ENCODE peak calls at places on chromosome 18, in eight cellular contexts. One of them, this sample, is unnamed.

GRCh38 chr18:6478111-6478510 is 63.4 kb upstream of the L3MBTL4 start:
- DNase-seq in T-helper 2 cell treated with Interferon-gamma antibody and Interleukin-4, amounts not matched to agents 5 μg/mL and 100 μg/mL, for 36 hours: no peak
- DNase-seq in WTC11: no peak
- DNase-seq in NCI-H1417: no peak
- DNase-seq in effector CD4-positive, alpha-beta T cell: no peak
- DNase-seq in GM04504: no peak
- DNase-seq in activated CD4-positive, alpha-beta T cell treated with anti-CD3 and anti-CD28 coated beads for 1 hour: no peak
- DNase-seq in Daoy: no peak
- DNase-seq in this sample: no peak

GRCh38 chr18:44536041-44536440 is 144.6 kb upstream of the SETBP1 start:
- DNase-seq in T-helper 2 cell treated with Interferon-gamma antibody and Interleukin-4, amounts not matched to agents 5 μg/mL and 100 μg/mL, for 36 hours: no peak
- DNase-seq in WTC11: no peak
- DNase-seq in NCI-H1417: no peak
- DNase-seq in effector CD4-positive, alpha-beta T cell: no peak
- DNase-seq in GM04504: peak; percentile 57
- DNase-seq in activated CD4-positive, alpha-beta T cell treated with anti-CD3 and anti-CD28 coated beads for 1 hour: no peak
- DNase-seq in Daoy: peak; percentile 32
- DNase-seq in this sample: no peak

GRCh38 chr18:56009451-56009850 is 421.5 kb upstream of the TCF4 start:
- DNase-seq in T-helper 2 cell treated with Interferon-gamma antibody and Interleukin-4, amounts not matched to agents 5 μg/mL and 100 μg/mL, for 36 hours: no peak
- DNase-seq in WTC11: no peak
- DNase-seq in NCI-H1417: no peak
- DNase-seq in effector CD4-positive, alpha-beta T cell: no peak
- DNase-seq in GM04504: no peak
- DNase-seq in activated CD4-positive, alpha-beta T cell treated with anti-CD3 and anti-CD28 coated beads for 1 hour: no peak
- DNase-seq in Daoy: no peak
- DNase-seq in this sample: no peak

GRCh38 chr18:27863780-27864430 is 313.0 kb downstream of the CDH2 start:
- DNase-seq in T-helper 2 cell treated with Interferon-gamma antibody and Interleukin-4, amounts not matched to agents 5 μg/mL and 100 μg/mL, for 36 hours: no peak
- DNase-seq in WTC11: no peak
- DNase-seq in NCI-H1417: no peak
- DNase-seq in effector CD4-positive, alpha-beta T cell: no peak
- DNase-seq in GM04504: no peak
- DNase-seq in activated CD4-positive, alpha-beta T cell treated with anti-CD3 and anti-CD28 coated beads for 1 hour: no peak
- DNase-seq in Daoy: no peak
- DNase-seq in this sample: no peak

GRCh38 chr18:77321823-77322805 is 72.5 kb downstream of the GALR1 start:
- DNase-seq in T-helper 2 cell treated with Interferon-gamma antibody and Interleukin-4, amounts not matched to agents 5 μg/mL and 100 μg/mL, for 36 hours: no peak
- DNase-seq in WTC11: no peak
- DNase-seq in NCI-H1417: peak; percentile 33
- DNase-seq in effector CD4-positive, alpha-beta T cell: no peak
- DNase-seq in GM04504: no peak
- DNase-seq in activated CD4-positive, alpha-beta T cell treated with anti-CD3 and anti-CD28 coated beads for 1 hour: no peak
- DNase-seq in Daoy: peak; percentile 17
- DNase-seq in this sample: no peak

GRCh38 chr18:26714739-26715138 is 150.8 kb downstream of the AQP4 start:
- DNase-seq in T-helper 2 cell treated with Interferon-gamma antibody and Interleukin-4, amounts not matched to agents 5 μg/mL and 100 μg/mL, for 36 hours: peak; percentile 60
- DNase-seq in WTC11: no peak
- DNase-seq in NCI-H1417: no peak
- DNase-seq in effector CD4-positive, alpha-beta T cell: no peak
- DNase-seq in GM04504: no peak
- DNase-seq in activated CD4-positive, alpha-beta T cell treated with anti-CD3 and anti-CD28 coated beads for 1 hour: no peak
- DNase-seq in Daoy: peak; percentile 55
- DNase-seq in this sample: no peak

GRCh38 chr18:7084080-7084765 is 33.4 kb downstream of the LAMA1 start:
- DNase-seq in T-helper 2 cell treated with Interferon-gamma antibody and Interleukin-4, amounts not matched to agents 5 μg/mL and 100 μg/mL, for 36 hours: no peak
- DNase-seq in WTC11: no peak
- DNase-seq in NCI-H1417: no peak
- DNase-seq in effector CD4-positive, alpha-beta T cell: no peak
- DNase-seq in GM04504: peak; percentile 4
- DNase-seq in activated CD4-positive, alpha-beta T cell treated with anti-CD3 and anti-CD28 coated beads for 1 hour: no peak
- DNase-seq in Daoy: peak; percentile 9
- DNase-seq in this sample: no peak

GRCh38 chr18:64333584-64333983 is 184.7 kb upstream of the LINC00305 start:
- DNase-seq in T-helper 2 cell treated with Interferon-gamma antibody and Interleukin-4, amounts not matched to agents 5 μg/mL and 100 μg/mL, for 36 hours: no peak
- DNase-seq in WTC11: no peak
- DNase-seq in NCI-H1417: peak; percentile 68
- DNase-seq in effector CD4-positive, alpha-beta T cell: no peak
- DNase-seq in GM04504: no peak
- DNase-seq in activated CD4-positive, alpha-beta T cell treated with anti-CD3 and anti-CD28 coated beads for 1 hour: no peak
- DNase-seq in Daoy: no peak
- DNase-seq in this sample: no peak

GRCh38 chr18:43181711-43182110 is 66.2 kb upstream of the RIT2 start:
- DNase-seq in T-helper 2 cell treated with Interferon-gamma antibody and Interleukin-4, amounts not matched to agents 5 μg/mL and 100 μg/mL, for 36 hours: no peak
- DNase-seq in WTC11: no peak
- DNase-seq in NCI-H1417: no peak
- DNase-seq in effector CD4-positive, alpha-beta T cell: no peak
- DNase-seq in GM04504: no peak
- DNase-seq in activated CD4-positive, alpha-beta T cell treated with anti-CD3 and anti-CD28 coated beads for 1 hour: no peak
- DNase-seq in Daoy: no peak
- DNase-seq in this sample: no peak

GRCh38 chr18:23542471-23542870 is 39.2 kb downstream of the RMC1 start:
- DNase-seq in T-helper 2 cell treated with Interferon-gamma antibody and Interleukin-4, amounts not matched to agents 5 μg/mL and 100 μg/mL, for 36 hours: no peak
- DNase-seq in WTC11: no peak
- DNase-seq in NCI-H1417: no peak
- DNase-seq in effector CD4-positive, alpha-beta T cell: no peak
- DNase-seq in GM04504: no peak
- DNase-seq in activated CD4-positive, alpha-beta T cell treated with anti-CD3 and anti-CD28 coated beads for 1 hour: no peak
- DNase-seq in Daoy: no peak
- DNase-seq in this sample: no peak

GRCh38 chr18:54787616-54788015 is 40.7 kb upstream of the RAB27B start:
- DNase-seq in T-helper 2 cell treated with Interferon-gamma antibody and Interleukin-4, amounts not matched to agents 5 μg/mL and 100 μg/mL, for 36 hours: no peak
- DNase-seq in WTC11: no peak
- DNase-seq in NCI-H1417: no peak
- DNase-seq in effector CD4-positive, alpha-beta T cell: no peak
- DNase-seq in GM04504: peak; percentile 67
- DNase-seq in activated CD4-positive, alpha-beta T cell treated with anti-CD3 and anti-CD28 coated beads for 1 hour: no peak
- DNase-seq in Daoy: no peak
- DNase-seq in this sample: no peak

GRCh38 chr18:62521588-62521987 is 1.2 kb upstream of the ZCCHC2 start:
- DNase-seq in T-helper 2 cell treated with Interferon-gamma antibody and Interleukin-4, amounts not matched to agents 5 μg/mL and 100 μg/mL, for 36 hours: no peak
- DNase-seq in WTC11: no peak
- DNase-seq in NCI-H1417: no peak
- DNase-seq in effector CD4-positive, alpha-beta T cell: no peak
- DNase-seq in GM04504: no peak
- DNase-seq in activated CD4-positive, alpha-beta T cell treated with anti-CD3 and anti-CD28 coated beads for 1 hour: no peak
- DNase-seq in Daoy: no peak
- DNase-seq in this sample: no peak

GRCh38 chr18:56517181-56517580 is 121.2 kb downstream of the TXNL1 start:
- DNase-seq in T-helper 2 cell treated with Interferon-gamma antibody and Interleukin-4, amounts not matched to agents 5 μg/mL and 100 μg/mL, for 36 hours: no peak
- DNase-seq in WTC11: no peak
- DNase-seq in NCI-H1417: no peak
- DNase-seq in effector CD4-positive, alpha-beta T cell: no peak
- DNase-seq in GM04504: peak; percentile 59
- DNase-seq in activated CD4-positive, alpha-beta T cell treated with anti-CD3 and anti-CD28 coated beads for 1 hour: no peak
- DNase-seq in Daoy: no peak
- DNase-seq in this sample: no peak

GRCh38 chr18:48990497-48991298 is 39.9 kb upstream of the SMAD7 start:
- DNase-seq in T-helper 2 cell treated with Interferon-gamma antibody and Interleukin-4, amounts not matched to agents 5 μg/mL and 100 μg/mL, for 36 hours: no peak
- DNase-seq in WTC11: no peak
- DNase-seq in NCI-H1417: no peak
- DNase-seq in effector CD4-positive, alpha-beta T cell: no peak
- DNase-seq in GM04504: peak; percentile 54
- DNase-seq in activated CD4-positive, alpha-beta T cell treated with anti-CD3 and anti-CD28 coated beads for 1 hour: no peak
- DNase-seq in Daoy: peak; percentile 81
- DNase-seq in this sample: no peak

GRCh38 chr18:36391426-36392145 is 94.1 kb downstream of the FHOD3 start:
- DNase-seq in T-helper 2 cell treated with Interferon-gamma antibody and Interleukin-4, amounts not matched to agents 5 μg/mL and 100 μg/mL, for 36 hours: no peak
- DNase-seq in WTC11: no peak
- DNase-seq in NCI-H1417: no peak
- DNase-seq in effector CD4-positive, alpha-beta T cell: no peak
- DNase-seq in GM04504: no peak
- DNase-seq in activated CD4-positive, alpha-beta T cell treated with anti-CD3 and anti-CD28 coated beads for 1 hour: no peak
- DNase-seq in Daoy: no peak
- DNase-seq in this sample: no peak

GRCh38 chr18:70371085-70371735 is 82.4 kb downstream of the SOCS6 start:
- DNase-seq in T-helper 2 cell treated with Interferon-gamma antibody and Interleukin-4, amounts not matched to agents 5 μg/mL and 100 μg/mL, for 36 hours: no peak
- DNase-seq in WTC11: no peak
- DNase-seq in NCI-H1417: no peak
- DNase-seq in effector CD4-positive, alpha-beta T cell: no peak
- DNase-seq in GM04504: no peak
- DNase-seq in activated CD4-positive, alpha-beta T cell treated with anti-CD3 and anti-CD28 coated beads for 1 hour: no peak
- DNase-seq in Daoy: no peak
- DNase-seq in this sample: no peak

This sample was measured in lower lobe of right lung.